ENCODE peak calls at places on chromosomes 3 and 15, in ten cellular contexts. R, N, M, Q, G, D, V, E, T and J are unnamed samples.

GRCh38 chr3:71926242-71926560 is 141.3 kb upstream of the PROK2 start:
- DNase-seq in D (no peak), E (no peak), N (no peak), T (no peak), V (no peak), Q (no peak), R (peak; percentile 35), G (peak; percentile 10), M (no peak), J (no peak)

GRCh38 chr15:76366714-76367113 is 30.1 kb downstream of the ISL2 start:
- DNase-seq in D (no peak), G (no peak), E (no peak), N (no peak), V (no peak), T (peak; percentile 86), R (no peak), M (no peak), Q (no peak), J (no peak)

GRCh38 chr15:75815811-75816719 is 27.2 kb upstream of the UBE2Q2 start:
- DNase-seq in R (no peak), E (no peak), M (no peak), G (no peak), V (no peak), Q (no peak), T (no peak), N (no peak), D (no peak), J (no peak)

GRCh38 chr3:98593046-98593936 is at the start of gene CPOX:
- DNase-seq in G (peak; percentile 63), N (peak; percentile 80), T (peak; percentile 94), E (peak; percentile 71), V (peak; percentile 68), D (peak; percentile 95), Q (peak; percentile 80), M (peak; percentile 89), R (peak; percentile 90), J (peak; percentile 65)

GRCh38 chr3:18572809-18573208 is 147.7 kb upstream of the SATB1 start:
- DNase-seq in N (no peak), T (no peak), G (no peak), E (no peak), V (no peak), Q (no peak), R (no peak), D (no peak), M (no peak), J (no peak)

GRCh38 chr15:40928975-40929729 is at the start of gene DLL4:
- DNase-seq in G (no peak), N (no peak), M (peak; percentile 67), T (peak; percentile 91), V (peak; percentile 76), Q (peak; percentile 31), R (peak; percentile 63), E (no peak), D (no peak), J (no peak)

GRCh38 chr3:14728113-14728512 is 53.2 kb downstream of the C3orf20 start:
- DNase-seq in D (no peak), T (no peak), N (no peak), V (no peak), E (no peak), Q (no peak), R (no peak), M (no peak), G (no peak), J (no peak)

GRCh38 chr15:51265037-51265555 is 73.3 kb downstream of the CYP19A1 start:
- DNase-seq in R (no peak), G (no peak), E (no peak), M (no peak), Q (no peak), D (no peak), V (no peak), T (no peak), N (no peak), J (no peak)

GRCh38 chr3:157429703-157430102 is 6.9 kb upstream of the PTX3 start:
- DNase-seq in G (no peak), N (no peak), V (no peak), R (no peak), T (no peak), D (no peak), E (no peak), Q (no peak), M (no peak), J (no peak)